ENCODE peak calls at places on chromosomes 6 and 20, in ten cellular contexts. N is dorsolateral prefrontal cortex, I is choroid plexus epithelial cell, J is NB4, Z is spleen, E is AG10803, W is neural crest cell, D is mesothelial cell of epicardium, V is foreskin fibroblast, B is astrocyte of the spinal cord. S is an unnamed sample.

GRCh38 chr6:38599261-38599660 is 40.5 kb downstream of the BTBD9 start:
- DNase-seq in N (no peak), I (no peak), J (no peak), Z (no peak), E (no peak), W (no peak), D (no peak), V (no peak), B (no peak), S (no peak)

GRCh38 chr20:39019805-39020325 is 57.7 kb downstream of the DHX35 start:
- DNase-seq in N (no peak), I (peak), J (no peak), Z (no peak), E (no peak), W (no peak), D (no peak), V (no peak), B (no peak), S (no peak)

GRCh38 chr6:44672838-44673237 is 285.3 kb downstream of the CDC5L start:
- DNase-seq in N (no peak), I (no peak), J (no peak), Z (no peak), E (no peak), W (no peak), D (no peak), V (no peak), B (no peak), S (no peak)

GRCh38 chr6:56356431-56356830 is 109.1 kb upstream of the COL21A1 start:
- DNase-seq in N (no peak), I (peak), J (no peak), Z (no peak), E (peak), W (no peak), D (no peak), V (peak), B (peak), S (no peak)

GRCh38 chr20:48614593-48615274 is 213.1 kb downstream of the PREX1 start:
- DNase-seq in N (no peak), I (no peak), J (peak), Z (no peak), E (no peak), W (no peak), D (no peak), V (no peak), B (no peak), S (no peak)

GRCh38 chr6:160077526-160077925 is 44.1 kb upstream of the SLC22A1 start:
- DNase-seq in N (no peak), I (no peak), J (no peak), Z (no peak), E (peak), W (no peak), D (no peak), V (peak), B (peak), S (no peak)

GRCh38 chr6:16392010-16392409 is 153.6 kb downstream of the GMPR start:
- DNase-seq in N (no peak), I (no peak), J (no peak), Z (no peak), E (peak), W (no peak), D (no peak), V (no peak), B (no peak), S (no peak)

GRCh38 chr6:158411998-158412397 is 99.7 kb downstream of the TULP4 start:
- DNase-seq in N (no peak), I (no peak), J (no peak), Z (no peak), E (no peak), W (no peak), D (no peak), V (no peak), B (no peak), S (no peak)

GRCh38 chr6:145924600-145924999 is 39.6 kb downstream of the SHPRH start:
- DNase-seq in N (no peak), I (no peak), J (no peak), Z (no peak), E (no peak), W (no peak), D (no peak), V (no peak), B (no peak), S (no peak)

GRCh38 chr6:63530984-63531383 is 41.3 kb upstream of the LOC128125822 start:
- DNase-seq in N (no peak), I (no peak), J (no peak), Z (no peak), E (no peak), W (no peak), D (no peak), V (no peak), B (no peak), S (no peak)

GRCh38 chr20:49657118-49657901 is 56.4 kb downstream of the B4GALT5 start:
- DNase-seq in N (no peak), I (no peak), J (peak), Z (no peak), E (peak), W (no peak), D (no peak), V (peak), B (peak), S (no peak)

GRCh38 chr6:161162722-161163121 is 111.1 kb downstream of the AGPAT4 start:
- DNase-seq in N (no peak), I (no peak), J (no peak), Z (no peak), E (no peak), W (no peak), D (no peak), V (no peak), B (no peak), S (no peak)

GRCh38 chr6:95569560-95569959 is 7.8 kb upstream of the MANEA start:
- DNase-seq in N (no peak), I (no peak), J (no peak), Z (no peak), E (no peak), W (no peak), D (no peak), V (no peak), B (no peak), S (no peak)

GRCh38 chr6:31858707-31859106 is 3.9 kb downstream of the NEU1 start:
- DNase-seq in N (no peak), I (no peak), J (no peak), Z (no peak), E (no peak), W (no peak), D (no peak), V (no peak), B (no peak), S (no peak)

GRCh38 chr6:37934276-37934675 is 114.7 kb downstream of the ZFAND3 start:
- DNase-seq in N (no peak), I (peak), J (no peak), Z (no peak), E (no peak), W (no peak), D (no peak), V (peak), B (no peak), S (no peak)

GRCh38 chr20:53020834-53021233 is 48.7 kb downstream of the TSHZ2 start:
- DNase-seq in N (no peak), I (no peak), J (no peak), Z (no peak), E (no peak), W (no peak), D (no peak), V (no peak), B (no peak), S (no peak)

GRCh38 chr6:83071707-83072106 is 4.2 kb downstream of the DOP1A start:
- DNase-seq in N (no peak), I (no peak), J (no peak), Z (no peak), E (no peak), W (no peak), D (no peak), V (no peak), B (no peak), S (no peak)

GRCh38 chr6:37783831-37784584 is 35.5 kb upstream of the ZFAND3 start:
- DNase-seq in N (peak), I (peak), J (peak), Z (no peak), E (peak), W (no peak), D (no peak), V (peak), B (peak), S (peak)

GRCh38 chr6:34414999-34415858 is 10.6 kb downstream of the RPS10 start:
- DNase-seq in N (no peak), I (peak), J (peak), Z (no peak), E (peak), W (no peak), D (no peak), V (peak), B (peak), S (no peak)

GRCh38 chr6:2625581-2625980 is 125.1 kb downstream of the MYLK4 start:
- DNase-seq in N (no peak), I (no peak), J (no peak), Z (no peak), E (no peak), W (no peak), D (no peak), V (no peak), B (peak), S (no peak)

GRCh38 chr6:251920-252319 is 40.4 kb upstream of the DUSP22 start:
- DNase-seq in N (no peak), I (no peak), J (peak), Z (no peak), E (no peak), W (no peak), D (no peak), V (no peak), B (no peak), S (no peak)

DNA sequence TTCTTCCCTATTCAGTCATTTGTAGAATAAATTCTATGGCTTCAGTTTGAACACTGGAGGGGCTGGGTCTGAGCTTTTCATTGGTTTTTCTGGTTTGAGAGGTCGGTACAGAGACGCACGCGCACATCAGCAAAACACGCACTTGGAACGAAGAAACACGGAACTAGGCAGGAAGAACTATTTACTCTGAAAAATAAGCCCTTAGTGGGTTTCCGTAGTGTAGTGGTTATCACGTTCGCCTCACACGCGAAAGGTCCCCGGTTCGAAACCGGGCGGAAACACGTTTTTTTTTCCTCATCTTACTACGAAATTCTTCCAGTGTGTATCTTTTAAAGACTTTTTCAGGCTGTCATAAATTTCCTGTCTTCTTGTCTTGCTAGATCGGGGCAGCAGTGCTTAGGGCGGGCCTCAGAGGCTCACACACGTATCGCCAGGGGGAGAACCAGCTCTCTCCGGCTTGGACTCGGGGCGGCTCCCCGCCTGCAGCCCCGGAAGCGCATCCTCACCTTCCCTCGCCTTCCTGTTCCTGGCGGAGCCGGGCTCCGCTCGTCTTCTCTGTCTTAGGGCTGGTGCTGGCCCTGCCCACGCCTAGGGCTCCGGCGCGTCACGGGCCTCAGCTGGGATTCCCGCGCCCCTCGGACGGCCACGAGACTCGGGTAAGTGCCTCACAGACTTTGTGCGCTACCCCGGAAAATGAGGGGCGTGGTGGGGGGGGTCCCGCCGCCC is at the start of gene HMGN4:
- DNase-seq in N (peak), I (peak), J (peak), Z (peak), E (peak), W (peak), D (peak), V (peak), B (peak), S (peak)
- TF ChIP-seq CTCF in N (peak), I (no peak), J (no peak), Z (no peak), E (peak), W (no peak), D (no peak), V (no peak), B (peak), S (no peak)

DNA sequence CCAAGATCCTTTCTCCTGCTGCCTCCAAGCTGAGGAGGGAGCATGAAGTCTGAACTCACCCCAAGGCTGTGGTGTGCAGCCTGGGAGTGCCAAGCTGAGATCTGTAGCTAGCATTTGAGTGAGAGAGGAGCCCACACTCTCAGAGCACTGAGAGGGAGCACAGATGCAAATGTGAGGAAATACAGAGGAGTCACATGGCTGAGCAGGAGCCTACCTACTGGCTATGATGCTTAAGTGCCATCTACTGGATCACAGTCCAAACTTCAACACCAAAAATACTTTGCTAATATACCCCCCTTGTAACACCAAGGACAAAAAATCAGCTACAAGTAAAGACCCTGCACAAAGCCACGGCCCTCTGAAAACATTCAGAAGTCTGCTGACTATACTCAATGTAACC is 94.4 kb upstream of the IMPG1 start:
- DNase-seq in N (no peak), I (no peak), J (peak), Z (no peak), E (no peak), W (no peak), D (no peak), V (no peak), B (no peak), S (no peak)
- TF ChIP-seq CTCF in N (no peak), I (no peak), J (no peak), Z (no peak), E (no peak), W (no peak), D (no peak), V (no peak), B (no peak), S (no peak)

GRCh38 chr6:118813795-118814194 is 80.2 kb upstream of the ASF1A start:
- DNase-seq in N (no peak), I (peak), J (peak), Z (no peak), E (peak), W (no peak), D (no peak), V (peak), B (peak), S (no peak)

GRCh38 chr6:118810420-118811027 is 83.4 kb upstream of the ASF1A start:
- DNase-seq in N (no peak), I (no peak), J (peak), Z (peak), E (no peak), W (no peak), D (no peak), V (no peak), B (no peak), S (no peak)

GRCh38 chr6:118812972-118813371 is 81.0 kb upstream of the ASF1A start:
- DNase-seq in N (no peak), I (no peak), J (no peak), Z (no peak), E (peak), W (no peak), D (no peak), V (peak), B (peak), S (no peak)

GRCh38 chr6:118804091-118804490 is 89.9 kb upstream of the ASF1A start:
- DNase-seq in N (no peak), I (no peak), J (no peak), Z (no peak), E (peak), W (no peak), D (no peak), V (no peak), B (no peak), S (no peak)

DNA sequence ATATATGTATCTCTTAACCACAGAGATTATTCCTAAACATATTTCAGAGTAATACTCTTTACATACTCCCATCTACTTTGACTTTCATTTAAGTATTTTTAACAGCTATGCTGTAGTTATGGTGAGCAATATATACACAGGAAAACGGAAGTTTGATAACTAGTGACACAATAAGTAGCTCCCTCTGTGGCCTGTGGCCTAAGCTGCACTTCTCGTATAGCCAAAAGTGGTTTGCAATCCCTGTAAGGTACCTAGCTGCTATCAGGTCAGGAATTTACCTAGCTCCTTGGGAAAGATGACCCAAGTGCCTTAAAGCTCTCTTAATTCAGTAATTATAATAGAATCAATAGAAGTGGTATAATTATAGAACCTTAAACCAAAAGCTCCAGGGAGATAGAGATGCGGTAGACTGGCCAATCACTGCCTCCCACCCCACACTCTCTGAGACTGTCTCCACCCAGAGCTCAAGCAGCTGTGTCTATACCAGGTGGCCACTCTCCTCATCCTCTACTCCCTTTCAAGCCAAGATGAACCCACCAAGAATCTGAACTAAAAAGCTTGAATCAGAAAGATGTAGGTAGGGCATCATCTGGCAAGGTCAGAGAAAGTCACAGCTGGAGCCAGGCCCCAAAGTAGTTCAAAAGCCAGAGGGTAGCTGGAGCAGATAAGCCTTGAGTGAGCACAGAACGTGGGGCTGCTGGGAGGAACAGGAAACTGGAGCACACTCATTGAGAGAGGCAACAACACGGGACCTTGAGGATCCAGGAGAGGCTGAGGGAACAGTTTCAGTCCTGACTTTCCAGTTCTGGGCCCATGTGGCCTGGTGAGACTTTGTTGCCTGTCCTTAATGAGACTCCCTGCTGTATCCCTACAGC is 84.9 kb upstream of the ASF1A start:
- DNase-seq in N (no peak), I (no peak), J (peak), Z (no peak), E (no peak), W (no peak), D (no peak), V (no peak), B (no peak), S (no peak)
- TF ChIP-seq CTCF in N (no peak), I (no peak), J (no peak), Z (no peak), E (no peak), W (no peak), D (no peak), V (no peak), B (no peak), S (no peak)

DNA sequence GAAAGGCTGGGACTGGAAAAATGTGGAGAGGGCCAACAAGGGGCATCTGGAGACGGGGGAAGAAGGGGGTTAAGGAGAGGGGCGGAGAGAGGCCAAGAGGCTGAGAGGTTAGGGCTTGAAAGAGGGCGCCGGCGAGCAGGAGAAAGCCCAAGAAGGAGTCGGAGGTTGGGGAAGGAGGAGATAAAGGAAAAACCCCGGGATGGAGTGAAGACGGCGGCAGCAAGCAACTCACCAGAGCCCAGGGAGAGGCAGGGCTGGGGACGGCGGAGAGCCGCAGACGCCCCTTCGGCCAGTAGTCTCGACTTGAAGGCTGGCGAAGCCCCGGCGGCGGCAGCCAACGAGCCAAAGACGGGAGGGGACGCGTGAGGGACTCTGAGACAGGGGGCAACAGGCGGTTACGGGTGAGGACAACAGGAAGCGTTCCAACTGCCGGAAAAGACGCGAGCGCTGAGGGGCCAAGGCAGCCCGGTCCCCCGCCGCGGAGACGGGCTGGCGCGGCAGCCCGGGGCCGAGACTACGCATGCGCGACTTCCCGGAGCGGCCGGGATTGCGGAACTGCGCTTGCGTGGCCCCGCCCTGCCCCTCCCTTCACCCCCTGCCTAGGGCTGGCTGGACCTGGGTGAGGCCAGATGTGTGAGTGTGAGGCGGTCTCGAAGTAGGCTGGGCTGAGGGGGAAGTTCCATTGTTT is at the start of gene STK38:
- DNase-seq in N (peak), I (peak), J (peak), Z (peak), E (peak), W (peak), D (peak), V (peak), B (peak), S (peak)
- TF ChIP-seq CTCF in N (peak), I (no peak), J (no peak), Z (no peak), E (peak), W (peak), D (no peak), V (no peak), B (peak), S (no peak)

DNA sequence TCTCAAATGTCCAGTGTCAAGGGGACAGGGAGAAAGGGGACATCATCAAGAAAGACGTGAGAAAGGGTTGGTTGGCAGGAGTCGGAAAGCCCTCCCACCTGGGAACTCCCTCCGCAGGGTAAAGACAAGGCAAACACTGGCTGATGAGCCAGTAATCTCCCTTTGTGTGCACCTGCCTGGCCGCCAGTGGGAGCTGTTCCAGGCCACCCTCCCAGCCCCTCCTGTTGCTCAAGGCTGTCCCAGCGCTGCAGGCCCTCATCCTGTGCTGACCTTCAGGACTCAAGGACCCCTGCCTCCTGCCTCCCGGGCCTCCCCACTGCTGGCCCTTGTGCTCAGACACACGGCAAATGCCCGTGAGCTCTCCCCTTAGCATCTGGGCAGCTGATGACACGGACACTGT is 7.4 kb downstream of the FRMD1 start:
- DNase-seq in N (no peak), I (no peak), J (no peak), Z (no peak), E (no peak), W (no peak), D (no peak), V (no peak), B (no peak), S (no peak)
- TF ChIP-seq CTCF in N (no peak), I (peak), J (no peak), Z (no peak), E (no peak), W (no peak), D (no peak), V (no peak), B (no peak), S (no peak)

GRCh38 chr6:87029711-87030314 is 65.1 kb downstream of the CGA start:
- DNase-seq in N (no peak), I (peak), J (peak), Z (no peak), E (peak), W (no peak), D (no peak), V (peak), B (peak), S (no peak)
- TF ChIP-seq CTCF in N (peak), I (peak), J (peak), Z (peak), E (peak), W (peak), D (peak), V (peak), B (peak), S (no peak)

GRCh38 chr6:23713211-23713610 is 412.8 kb upstream of the NRSN1 start:
- DNase-seq in N (no peak), I (no peak), J (no peak), Z (no peak), E (no peak), W (no peak), D (no peak), V (no peak), B (no peak), S (no peak)
- TF ChIP-seq CTCF in N (no peak), I (no peak), J (no peak), Z (no peak), E (no peak), W (no peak), D (no peak), V (no peak), B (no peak), S (no peak)

S was measured in activated B cell treated with CpG ODN at 0.5 μM for 24 hours.